ENCODE peak calls at places on chromosomes 16 and 17, in five cellular contexts. E is IMR-90, S is body of pancreas, J is NCI-H2171 treated with DMSO at 0.1 percent for 48 hours, X is T-cell. H is an unnamed sample.

GRCh38 chr17:80101946-80102706 is 745 bp downstream of the GAA start:
- DNase-seq in E (peak), S (no peak), J (no peak), X (no peak), H (no peak)

GRCh38 chr17:79621151-79621940 is 10.5 kb upstream of the RBFOX3 start:
- DNase-seq in E (no peak), S (peak), J (peak), X (no peak), H (peak)

GRCh38 chr16:48184681-48185080 is 28.9 kb upstream of the ABCC12 start:
- DNase-seq in E (no peak), S (no peak), J (no peak), X (no peak), H (no peak)

GRCh38 chr17:68176770-68177169 is 71.1 kb upstream of the AMZ2 start:
- DNase-seq in E (no peak), S (no peak), J (no peak), X (no peak), H (no peak)

GRCh38 chr16:28543072-28543471 is 4.3 kb upstream of the NUPR1 start:
- DNase-seq in E (no peak), S (no peak), J (no peak), X (no peak), H (peak)

GRCh38 chr16:3536271-3536671 is 35.5 kb downstream of the CLUAP1 start:
- DNase-seq in E (peak), S (no peak), J (no peak), X (no peak), H (no peak)

GRCh38 chr17:70037498-70037897 is 37.5 kb upstream of the KCNJ16 start:
- DNase-seq in E (no peak), S (no peak), J (peak), X (no peak), H (no peak)

GRCh38 chr16:88505405-88506082 is 52.5 kb downstream of the ZFPM1 start:
- DNase-seq in E (no peak), S (peak), J (peak), X (peak), H (peak)

GRCh38 chr16:57960310-57960709 is 10.6 kb downstream of the CNGB1 start:
- DNase-seq in E (no peak), S (no peak), J (no peak), X (no peak), H (no peak)

GRCh38 chr17:8147141-8147804 is 4.9 kb downstream of the PER1 start:
- DNase-seq in E (no peak), S (no peak), J (no peak), X (no peak), H (no peak)

GRCh38 chr17:6603746-6604325 is 36.7 kb downstream of the KIAA0753 start:
- DNase-seq in E (peak), S (no peak), J (no peak), X (no peak), H (no peak)

H was measured in transverse colon.